ENCODE peak calls at places on chromosomes 7 and 10, in five cellular contexts. One of them, this sample, is unnamed.

GRCh38 chr10:62045765-62046521 is 144.4 kb downstream of the ARID5B start:
- DNase-seq in Right ventricle myocardium superior: no peak
- DNase-seq in T-helper 17 cell: no peak
- DNase-seq in Panc1: no peak
- DNase-seq in amygdala: no peak
- DNase-seq in this sample: no peak

GRCh38 chr10:130555411-130555750 is 419.2 kb downstream of the GLRX3 start:
- DNase-seq in Right ventricle myocardium superior: no peak
- DNase-seq in T-helper 17 cell: no peak
- DNase-seq in Panc1: no peak
- DNase-seq in amygdala: no peak
- DNase-seq in this sample: no peak

GRCh38 chr7:102061981-102062390 is 224.7 kb upstream of the SH2B2 start:
- DNase-seq in Right ventricle myocardium superior: no peak
- DNase-seq in T-helper 17 cell: no peak
- DNase-seq in Panc1: no peak
- DNase-seq in amygdala: no peak
- DNase-seq in this sample: no peak

GRCh38 chr7:108000875-108001758 is 1.8 kb downstream of the LAMB1 start:
- DNase-seq in Right ventricle myocardium superior: peak; percentile 73
- DNase-seq in T-helper 17 cell: no peak
- DNase-seq in Panc1: no peak
- DNase-seq in amygdala: no peak
- DNase-seq in this sample: no peak

GRCh38 chr10:6769704-6770417 is 189.8 kb upstream of the PRKCQ start:
- DNase-seq in Right ventricle myocardium superior: no peak
- DNase-seq in T-helper 17 cell: no peak
- DNase-seq in Panc1: no peak
- DNase-seq in amygdala: no peak
- DNase-seq in this sample: no peak

GRCh38 chr7:1697499-1698125 is 27.5 kb downstream of the ELFN1 start:
- DNase-seq in Right ventricle myocardium superior: peak; percentile 19
- DNase-seq in T-helper 17 cell: no peak
- DNase-seq in Panc1: no peak
- DNase-seq in amygdala: no peak
- DNase-seq in this sample: peak; percentile 51

GRCh38 chr7:157228864-157229422 is 90.2 kb downstream of the UBE3C start:
- DNase-seq in Right ventricle myocardium superior: no peak
- DNase-seq in T-helper 17 cell: peak; percentile 9
- DNase-seq in Panc1: no peak
- DNase-seq in amygdala: no peak
- DNase-seq in this sample: no peak

GRCh38 chr10:101214446-101215396 is 14.5 kb downstream of the LBX1 start:
- DNase-seq in Right ventricle myocardium superior: peak; percentile 79
- DNase-seq in T-helper 17 cell: peak; percentile 73
- DNase-seq in Panc1: no peak
- DNase-seq in amygdala: peak; percentile 7
- DNase-seq in this sample: no peak

GRCh38 chr10:127694580-127695193 is 42.3 kb upstream of the FOXI2 start:
- DNase-seq in Right ventricle myocardium superior: no peak
- DNase-seq in T-helper 17 cell: no peak
- DNase-seq in Panc1: no peak
- DNase-seq in amygdala: no peak
- DNase-seq in this sample: no peak

GRCh38 chr10:77247076-77247561 is 390.5 kb downstream of the KCNMA1 start:
- DNase-seq in Right ventricle myocardium superior: no peak
- DNase-seq in T-helper 17 cell: no peak
- DNase-seq in Panc1: no peak
- DNase-seq in amygdala: no peak
- DNase-seq in this sample: no peak

GRCh38 chr10:17216217-17216900 is 11.7 kb upstream of the VIM start:
- DNase-seq in Right ventricle myocardium superior: no peak
- DNase-seq in T-helper 17 cell: no peak
- DNase-seq in Panc1: no peak
- DNase-seq in amygdala: no peak
- DNase-seq in this sample: no peak

GRCh38 chr7:32539917-32540544 is 44.7 kb downstream of the AVL9 start:
- DNase-seq in Right ventricle myocardium superior: no peak
- DNase-seq in T-helper 17 cell: no peak
- DNase-seq in Panc1: no peak
- DNase-seq in amygdala: no peak
- DNase-seq in this sample: no peak

GRCh38 chr10:93006435-93007039 is 54.1 kb upstream of the CYP26C1 start:
- DNase-seq in Right ventricle myocardium superior: no peak
- DNase-seq in T-helper 17 cell: no peak
- DNase-seq in Panc1: no peak
- DNase-seq in amygdala: no peak
- DNase-seq in this sample: no peak

GRCh38 chr10:10786334-10787090 is 231.2 kb upstream of the CELF2 start:
- DNase-seq in Right ventricle myocardium superior: no peak
- DNase-seq in T-helper 17 cell: no peak
- DNase-seq in Panc1: no peak
- DNase-seq in amygdala: no peak
- DNase-seq in this sample: no peak

GRCh38 chr7:116097365-116098009 is 66.9 kb upstream of the TFEC start:
- DNase-seq in Right ventricle myocardium superior: no peak
- DNase-seq in T-helper 17 cell: no peak
- DNase-seq in Panc1: peak; percentile 24
- DNase-seq in amygdala: no peak
- DNase-seq in this sample: no peak

GRCh38 chr10:78806805-78807221 is 262.0 kb upstream of the ZMIZ1 start:
- DNase-seq in Right ventricle myocardium superior: no peak
- DNase-seq in T-helper 17 cell: no peak
- DNase-seq in Panc1: no peak
- DNase-seq in amygdala: no peak
- DNase-seq in this sample: no peak